ENCODE peak calls at places on chromosomes 2 and 18, in ten cellular contexts. P is neuronal stem cell, R is tibial artery, Q is left cardiac atrium, K is posterior cingulate gyrus, B is activated gamma-delta T cell treated with Interleukin-2 at 50 U/mL for 16 hours, I is kidney glomerular epithelial cell, M is HT1080, H is EL, G is Kasumi-1. A is an unnamed sample.
A peak's percentile ranks its signal among the peaks of the same experiment; 100 is the strongest.

GRCh38 chr18:74082476-74083070 is 65.1 kb downstream of the FBXO15 start:
- DNase-seq in P (peak; percentile 8), R (no peak), Q (peak; percentile 35), K (no peak), B (peak; percentile 55), I (no peak), M (peak; percentile 65), H (peak; percentile 67), G (peak; percentile 75), A (peak; percentile 68)

GRCh38 chr2:78644849-78645248 is 380.7 kb upstream of the REG3G start:
- DNase-seq in P (no peak), R (no peak), Q (no peak), K (no peak), B (no peak), I (no peak), M (peak; percentile 62), H (no peak), G (no peak), A (no peak)

GRCh38 chr18:61400016-61400630 is 66.9 kb downstream of the CDH20 start:
- DNase-seq in P (peak; percentile 11), R (no peak), Q (no peak), K (no peak), B (no peak), I (no peak), M (no peak), H (peak; percentile 31), G (no peak), A (peak; percentile 12)

GRCh38 chr2:216283038-216283900 is 89.0 kb downstream of the MARCHF4 start:
- DNase-seq in P (no peak), R (no peak), Q (no peak), K (no peak), B (no peak), I (no peak), M (no peak), H (no peak), G (no peak), A (no peak)

GRCh38 chr2:165044505-165045303 is 89.4 kb upstream of the SLC38A11 start:
- DNase-seq in P (no peak), R (no peak), Q (no peak), K (no peak), B (no peak), I (no peak), M (no peak), H (no peak), G (no peak), A (no peak)

GRCh38 chr18:33755918-33756590 is 178.0 kb downstream of the ASXL3 start:
- DNase-seq in P (no peak), R (no peak), Q (peak; percentile 45), K (no peak), B (no peak), I (peak; percentile 77), M (peak; percentile 89), H (peak; percentile 0), G (no peak), A (peak; percentile 83)

GRCh38 chr2:177599956-177600355 is 207.4 kb downstream of the AGPS start:
- DNase-seq in P (no peak), R (no peak), Q (no peak), K (no peak), B (no peak), I (no peak), M (no peak), H (no peak), G (no peak), A (no peak)

GRCh38 chr18:34760444-34760843 is 50.3 kb downstream of the DTNA start:
- DNase-seq in P (no peak), R (no peak), Q (peak; percentile 40), K (no peak), B (no peak), I (no peak), M (no peak), H (no peak), G (no peak), A (no peak)

GRCh38 chr2:13601506-13601905 is 884.8 kb downstream of the TRIB2 start:
- DNase-seq in P (no peak), R (no peak), Q (no peak), K (no peak), B (no peak), I (no peak), M (no peak), H (no peak), G (no peak), A (no peak)

GRCh38 chr2:240885566-240885965 is 10.4 kb downstream of the MAB21L4 start:
- DNase-seq in P (no peak), R (no peak), Q (peak; percentile 16), K (no peak), B (no peak), I (no peak), M (no peak), H (no peak), G (no peak), A (no peak)

GRCh38 chr2:43426305-43427031 is 169.4 kb downstream of the THADA start:
- DNase-seq in P (no peak), R (peak; percentile 81), Q (peak; percentile 56), K (no peak), B (peak; percentile 63), I (peak; percentile 83), M (peak; percentile 96), H (peak; percentile 98), G (peak; percentile 51), A (peak; percentile 98)

GRCh38 chr2:55861733-55862132 is 61.8 kb downstream of the EFEMP1 start:
- DNase-seq in P (no peak), R (peak; percentile 76), Q (peak; percentile 33), K (no peak), B (no peak), I (no peak), M (peak; percentile 7), H (peak; percentile 29), G (no peak), A (peak; percentile 60)

GRCh38 chr2:112765251-112765650 is 842 bp upstream of the CKAP2L start:
- DNase-seq in P (no peak), R (no peak), Q (no peak), K (no peak), B (no peak), I (no peak), M (no peak), H (peak; percentile 20), G (peak; percentile 37), A (no peak)

GRCh38 chr18:31255953-31256352 is 62.0 kb upstream of the DSG1 start:
- DNase-seq in P (no peak), R (no peak), Q (no peak), K (no peak), B (no peak), I (no peak), M (no peak), H (no peak), G (no peak), A (no peak)

GRCh38 chr2:177169810-177170514 is 42.6 kb upstream of the HNRNPA3 start:
- DNase-seq in P (no peak), R (no peak), Q (no peak), K (no peak), B (no peak), I (no peak), M (no peak), H (no peak), G (no peak), A (no peak)

GRCh38 chr2:180336550-180336949 is 329.5 kb upstream of the CWC22 start:
- DNase-seq in P (no peak), R (no peak), Q (no peak), K (no peak), B (no peak), I (no peak), M (no peak), H (no peak), G (no peak), A (no peak)